ENCODE peak calls at places on chromosomes 7 and 10, in seven cellular contexts. One of them, this sample, is unnamed.

GRCh38 chr10:100146875-100147665 is 38.8 kb downstream of the ERLIN1 start:
- DNase-seq in GM12865: no peak
- DNase-seq in colonic mucosa: no peak
- DNase-seq in WTC11: no peak
- DNase-seq in heart right ventricle: no peak
- DNase-seq in progenitor cell of endocrine pancreas: no peak
- DNase-seq in thyroid gland: no peak
- DNase-seq in this sample: no peak

GRCh38 chr7:6442114-6442513 is 5.6 kb downstream of the DAGLB start:
- DNase-seq in GM12865: no peak
- DNase-seq in colonic mucosa: no peak
- DNase-seq in WTC11: no peak
- DNase-seq in heart right ventricle: no peak
- DNase-seq in progenitor cell of endocrine pancreas: no peak
- DNase-seq in thyroid gland: no peak
- DNase-seq in this sample: no peak

GRCh38 chr7:155796381-155797261 is 15.6 kb downstream of the SHH start:
- DNase-seq in GM12865: peak
- DNase-seq in colonic mucosa: peak
- DNase-seq in WTC11: peak
- DNase-seq in heart right ventricle: peak
- DNase-seq in progenitor cell of endocrine pancreas: peak
- DNase-seq in thyroid gland: peak
- DNase-seq in this sample: peak

GRCh38 chr10:54742416-54742815 is 58.6 kb downstream of the PCDH15 start:
- DNase-seq in GM12865: no peak
- DNase-seq in colonic mucosa: no peak
- DNase-seq in WTC11: no peak
- DNase-seq in heart right ventricle: no peak
- DNase-seq in progenitor cell of endocrine pancreas: no peak
- DNase-seq in thyroid gland: no peak
- DNase-seq in this sample: no peak

GRCh38 chr10:74008212-74008731 is 10.4 kb downstream of the VCL start:
- DNase-seq in GM12865: peak
- DNase-seq in colonic mucosa: no peak
- DNase-seq in WTC11: no peak
- DNase-seq in heart right ventricle: no peak
- DNase-seq in progenitor cell of endocrine pancreas: no peak
- DNase-seq in thyroid gland: no peak
- DNase-seq in this sample: no peak

GRCh38 chr7:36469236-36469635 is 79.6 kb downstream of the ANLN start:
- DNase-seq in GM12865: no peak
- DNase-seq in colonic mucosa: no peak
- DNase-seq in WTC11: no peak
- DNase-seq in heart right ventricle: no peak
- DNase-seq in progenitor cell of endocrine pancreas: no peak
- DNase-seq in thyroid gland: no peak
- DNase-seq in this sample: no peak

GRCh38 chr7:44581426-44581906 is 565 bp downstream of the TMED4 start:
- DNase-seq in GM12865: peak
- DNase-seq in colonic mucosa: peak
- DNase-seq in WTC11: no peak
- DNase-seq in heart right ventricle: peak
- DNase-seq in progenitor cell of endocrine pancreas: no peak
- DNase-seq in thyroid gland: peak
- DNase-seq in this sample: no peak

GRCh38 chr10:121753726-121754476 is 155.7 kb upstream of the FGFR2 start:
- DNase-seq in GM12865: peak
- DNase-seq in colonic mucosa: no peak
- DNase-seq in WTC11: no peak
- DNase-seq in heart right ventricle: no peak
- DNase-seq in progenitor cell of endocrine pancreas: no peak
- DNase-seq in thyroid gland: no peak
- DNase-seq in this sample: no peak

GRCh38 chr7:116165717-116166116 is 44.6 kb upstream of the TES start:
- DNase-seq in GM12865: peak
- DNase-seq in colonic mucosa: no peak
- DNase-seq in WTC11: no peak
- DNase-seq in heart right ventricle: no peak
- DNase-seq in progenitor cell of endocrine pancreas: no peak
- DNase-seq in thyroid gland: no peak
- DNase-seq in this sample: no peak

GRCh38 chr7:82235710-82236109 is 207.9 kb downstream of the CACNA2D1 start:
- DNase-seq in GM12865: no peak
- DNase-seq in colonic mucosa: no peak
- DNase-seq in WTC11: no peak
- DNase-seq in heart right ventricle: no peak
- DNase-seq in progenitor cell of endocrine pancreas: no peak
- DNase-seq in thyroid gland: no peak
- DNase-seq in this sample: no peak

GRCh38 chr7:131869186-131869862 is 312.9 kb upstream of the PODXL start:
- DNase-seq in GM12865: no peak
- DNase-seq in colonic mucosa: no peak
- DNase-seq in WTC11: no peak
- DNase-seq in heart right ventricle: no peak
- DNase-seq in progenitor cell of endocrine pancreas: no peak
- DNase-seq in thyroid gland: no peak
- DNase-seq in this sample: no peak

GRCh38 chr10:71333154-71333887 is 14.3 kb downstream of the SLC29A3 start:
- DNase-seq in GM12865: no peak
- DNase-seq in colonic mucosa: no peak
- DNase-seq in WTC11: no peak
- DNase-seq in heart right ventricle: no peak
- DNase-seq in progenitor cell of endocrine pancreas: no peak
- DNase-seq in thyroid gland: no peak
- DNase-seq in this sample: no peak

GRCh38 chr10:24759706-24760105 is 36.0 kb upstream of the ARHGAP21 start:
- DNase-seq in GM12865: no peak
- DNase-seq in colonic mucosa: no peak
- DNase-seq in WTC11: no peak
- DNase-seq in heart right ventricle: no peak
- DNase-seq in progenitor cell of endocrine pancreas: no peak
- DNase-seq in thyroid gland: no peak
- DNase-seq in this sample: no peak

GRCh38 chr7:112985377-112985987 is 101.1 kb downstream of the GPR85 start:
- DNase-seq in GM12865: no peak
- DNase-seq in colonic mucosa: no peak
- DNase-seq in WTC11: no peak
- DNase-seq in heart right ventricle: no peak
- DNase-seq in progenitor cell of endocrine pancreas: no peak
- DNase-seq in thyroid gland: no peak
- DNase-seq in this sample: no peak

GRCh38 chr7:155972247-155972646 is 160.0 kb upstream of the SHH start:
- DNase-seq in GM12865: no peak
- DNase-seq in colonic mucosa: no peak
- DNase-seq in WTC11: no peak
- DNase-seq in heart right ventricle: no peak
- DNase-seq in progenitor cell of endocrine pancreas: no peak
- DNase-seq in thyroid gland: no peak
- DNase-seq in this sample: no peak

GRCh38 chr10:13750299-13751190 is 163.8 kb downstream of the PRPF18 start:
- DNase-seq in GM12865: peak
- DNase-seq in colonic mucosa: no peak
- DNase-seq in WTC11: no peak
- DNase-seq in heart right ventricle: no peak
- DNase-seq in progenitor cell of endocrine pancreas: no peak
- DNase-seq in thyroid gland: no peak
- DNase-seq in this sample: no peak

GRCh38 chr7:25967278-25968204 is 184.5 kb upstream of the NFE2L3 start:
- DNase-seq in GM12865: peak
- DNase-seq in colonic mucosa: no peak
- DNase-seq in WTC11: no peak
- DNase-seq in heart right ventricle: no peak
- DNase-seq in progenitor cell of endocrine pancreas: no peak
- DNase-seq in thyroid gland: no peak
- DNase-seq in this sample: no peak

GRCh38 chr7:4167385-4167910 is 514.6 kb upstream of the FOXK1 start:
- DNase-seq in GM12865: no peak
- DNase-seq in colonic mucosa: no peak
- DNase-seq in WTC11: no peak
- DNase-seq in heart right ventricle: no peak
- DNase-seq in progenitor cell of endocrine pancreas: no peak
- DNase-seq in thyroid gland: no peak
- DNase-seq in this sample: no peak

GRCh38 chr10:92527716-92528115 is 46.2 kb downstream of the IDE start:
- DNase-seq in GM12865: no peak
- DNase-seq in colonic mucosa: no peak
- DNase-seq in WTC11: no peak
- DNase-seq in heart right ventricle: no peak
- DNase-seq in progenitor cell of endocrine pancreas: no peak
- DNase-seq in thyroid gland: no peak
- DNase-seq in this sample: no peak

GRCh38 chr10:33248638-33249037 is 85.8 kb downstream of the NRP1 start:
- DNase-seq in GM12865: peak
- DNase-seq in colonic mucosa: no peak
- DNase-seq in WTC11: no peak
- DNase-seq in heart right ventricle: no peak
- DNase-seq in progenitor cell of endocrine pancreas: no peak
- DNase-seq in thyroid gland: no peak
- DNase-seq in this sample: no peak

GRCh38 chr10:32232378-32232777 is 114.6 kb downstream of the EPC1 start:
- DNase-seq in GM12865: no peak
- DNase-seq in colonic mucosa: no peak
- DNase-seq in WTC11: peak
- DNase-seq in heart right ventricle: no peak
- DNase-seq in progenitor cell of endocrine pancreas: no peak
- DNase-seq in thyroid gland: no peak
- DNase-seq in this sample: no peak

GRCh38 chr7:47726047-47726726 is 144.3 kb upstream of the TNS3 start:
- DNase-seq in GM12865: no peak
- DNase-seq in colonic mucosa: no peak
- DNase-seq in WTC11: no peak
- DNase-seq in heart right ventricle: no peak
- DNase-seq in progenitor cell of endocrine pancreas: no peak
- DNase-seq in thyroid gland: no peak
- DNase-seq in this sample: no peak

GRCh38 chr7:80918406-80918805 is 445 bp downstream of the SEMA3C start:
- DNase-seq in GM12865: peak
- DNase-seq in colonic mucosa: no peak
- DNase-seq in WTC11: no peak
- DNase-seq in heart right ventricle: no peak
- DNase-seq in progenitor cell of endocrine pancreas: no peak
- DNase-seq in thyroid gland: peak
- DNase-seq in this sample: peak

GRCh38 chr7:113799896-113800295 is 118.9 kb downstream of the PPP1R3A start:
- DNase-seq in GM12865: no peak
- DNase-seq in colonic mucosa: no peak
- DNase-seq in WTC11: no peak
- DNase-seq in heart right ventricle: no peak
- DNase-seq in progenitor cell of endocrine pancreas: no peak
- DNase-seq in thyroid gland: no peak
- DNase-seq in this sample: no peak

GRCh38 chr7:48428091-48428710 is 256.9 kb downstream of the ABCA13 start:
- DNase-seq in GM12865: no peak
- DNase-seq in colonic mucosa: no peak
- DNase-seq in WTC11: no peak
- DNase-seq in heart right ventricle: no peak
- DNase-seq in progenitor cell of endocrine pancreas: no peak
- DNase-seq in thyroid gland: no peak
- DNase-seq in this sample: no peak

GRCh38 chr10:61139230-61139928 is 195.4 kb upstream of the RHOBTB1 start:
- DNase-seq in GM12865: no peak
- DNase-seq in colonic mucosa: no peak
- DNase-seq in WTC11: peak
- DNase-seq in heart right ventricle: no peak
- DNase-seq in progenitor cell of endocrine pancreas: no peak
- DNase-seq in thyroid gland: no peak
- DNase-seq in this sample: no peak

DNA sequence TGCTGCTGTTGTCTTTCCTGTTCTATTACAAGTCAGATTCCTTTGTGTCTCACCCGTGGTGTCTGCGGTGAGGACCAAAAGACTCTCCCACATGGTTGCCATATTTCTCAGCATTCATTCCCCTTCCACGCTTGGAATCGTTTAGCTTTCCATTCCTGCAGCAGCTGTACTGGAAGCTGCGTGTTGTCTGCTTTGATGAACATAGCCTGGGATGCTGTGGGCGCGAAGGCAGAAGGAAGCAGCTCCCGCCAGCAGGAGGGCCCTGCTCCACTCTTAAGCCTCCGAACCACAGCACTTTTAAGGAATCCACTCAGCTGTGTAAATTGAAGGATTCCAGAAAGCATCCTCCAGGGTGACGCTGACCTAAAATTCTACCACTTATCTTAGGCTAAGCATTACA is 303.6 kb upstream of the PITRM1 start:
- DNase-seq in GM12865: no peak
- DNase-seq in colonic mucosa: no peak
- DNase-seq in WTC11: no peak
- DNase-seq in heart right ventricle: no peak
- DNase-seq in progenitor cell of endocrine pancreas: no peak
- DNase-seq in thyroid gland: no peak
- DNase-seq in this sample: no peak
- TF ChIP-seq CTCF in GM12865: no peak
- TF ChIP-seq CTCF in colonic mucosa: no peak
- TF ChIP-seq CTCF in WTC11: no peak
- TF ChIP-seq CTCF in heart right ventricle: no peak
- TF ChIP-seq CTCF in progenitor cell of endocrine pancreas: no peak
- TF ChIP-seq CTCF in thyroid gland: no peak
- TF ChIP-seq CTCF in this sample: no peak

GRCh38 chr10:7484456-7485266 is 73.8 kb upstream of the SFMBT2 start:
- DNase-seq in GM12865: peak
- DNase-seq in colonic mucosa: peak
- DNase-seq in WTC11: no peak
- DNase-seq in heart right ventricle: no peak
- DNase-seq in progenitor cell of endocrine pancreas: no peak
- DNase-seq in thyroid gland: no peak
- DNase-seq in this sample: peak
- TF ChIP-seq CTCF in GM12865: no peak
- TF ChIP-seq CTCF in colonic mucosa: no peak
- TF ChIP-seq CTCF in WTC11: no peak
- TF ChIP-seq CTCF in heart right ventricle: no peak
- TF ChIP-seq CTCF in progenitor cell of endocrine pancreas: no peak
- TF ChIP-seq CTCF in thyroid gland: no peak
- TF ChIP-seq CTCF in this sample: no peak

DNA sequence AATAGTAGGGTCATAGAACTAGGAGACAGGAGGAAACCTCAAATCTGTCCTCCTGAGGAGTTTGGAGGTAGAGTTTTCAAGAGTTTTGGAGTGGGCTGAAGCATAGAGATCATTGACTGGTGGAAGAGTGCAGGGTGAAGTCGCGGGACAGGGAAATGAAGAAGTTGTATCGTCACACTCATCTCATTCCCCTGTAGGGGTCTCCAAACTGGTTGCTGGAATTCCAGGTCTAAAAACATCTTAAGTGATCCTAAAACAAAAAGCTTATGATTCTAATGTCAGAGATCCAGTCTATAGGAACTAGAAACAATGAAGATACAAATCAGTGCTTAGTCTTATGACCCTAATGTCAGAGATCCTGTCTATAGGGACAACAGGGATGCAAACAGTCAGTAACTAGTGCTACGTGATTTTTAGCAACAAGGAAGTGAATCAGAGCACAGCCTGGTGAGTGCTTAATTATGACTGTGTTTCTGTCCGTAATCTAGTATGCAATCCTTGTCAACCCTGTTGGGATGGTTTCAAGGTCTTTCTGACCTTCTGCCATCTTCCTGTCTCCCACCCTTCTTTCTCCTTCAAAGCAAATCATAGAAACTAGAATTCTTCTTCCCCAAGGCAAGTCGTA is 139.4 kb downstream of the SKIDA1 start:
- DNase-seq in GM12865: no peak
- DNase-seq in colonic mucosa: no peak
- DNase-seq in WTC11: no peak
- DNase-seq in heart right ventricle: no peak
- DNase-seq in progenitor cell of endocrine pancreas: no peak
- DNase-seq in thyroid gland: no peak
- DNase-seq in this sample: no peak
- TF ChIP-seq CTCF in GM12865: no peak
- TF ChIP-seq CTCF in colonic mucosa: no peak
- TF ChIP-seq CTCF in WTC11: no peak
- TF ChIP-seq CTCF in heart right ventricle: no peak
- TF ChIP-seq CTCF in progenitor cell of endocrine pancreas: no peak
- TF ChIP-seq CTCF in thyroid gland: no peak
- TF ChIP-seq CTCF in this sample: no peak

GRCh38 chr10:103854687-103855423 is 521 bp downstream of the SH3PXD2A start:
- DNase-seq in GM12865: no peak
- DNase-seq in colonic mucosa: peak
- DNase-seq in WTC11: peak
- DNase-seq in heart right ventricle: peak
- DNase-seq in progenitor cell of endocrine pancreas: peak
- DNase-seq in thyroid gland: no peak
- DNase-seq in this sample: peak
- TF ChIP-seq CTCF in GM12865: no peak
- TF ChIP-seq CTCF in colonic mucosa: no peak
- TF ChIP-seq CTCF in WTC11: no peak
- TF ChIP-seq CTCF in heart right ventricle: no peak
- TF ChIP-seq CTCF in progenitor cell of endocrine pancreas: peak
- TF ChIP-seq CTCF in thyroid gland: no peak
- TF ChIP-seq CTCF in this sample: no peak